ENCODE peak calls at places on chromosomes 6 and 20, in seven cellular contexts. One of them, this sample, is unnamed.

GRCh38 chr20:10524034-10524476 is 89.0 kb downstream of the SLX4IP start:
- DNase-seq in neural crest cell: peak; percentile 5
- DNase-seq in stomach: no peak
- DNase-seq in NCI-H1092 treated with DMSO at 0.1 percent for 48 hours: peak; percentile 88
- DNase-seq in activated T-helper 1 cell treated with Interleukin-2 at 50 U/mL for 16 hours: no peak
- DNase-seq in DMS153: peak; percentile 72
- DNase-seq in head of caudate nucleus: no peak
- DNase-seq in this sample: no peak

GRCh38 chr6:140970485-140970884 is 1162.2 kb upstream of the GJE1 start:
- DNase-seq in neural crest cell: no peak
- DNase-seq in stomach: no peak
- DNase-seq in NCI-H1092 treated with DMSO at 0.1 percent for 48 hours: no peak
- DNase-seq in activated T-helper 1 cell treated with Interleukin-2 at 50 U/mL for 16 hours: no peak
- DNase-seq in DMS153: no peak
- DNase-seq in head of caudate nucleus: no peak
- DNase-seq in this sample: no peak

GRCh38 chr6:98039876-98040605 is 757.0 kb upstream of the MMS22L start:
- DNase-seq in neural crest cell: no peak
- DNase-seq in stomach: no peak
- DNase-seq in NCI-H1092 treated with DMSO at 0.1 percent for 48 hours: peak; percentile 23
- DNase-seq in activated T-helper 1 cell treated with Interleukin-2 at 50 U/mL for 16 hours: no peak
- DNase-seq in DMS153: no peak
- DNase-seq in head of caudate nucleus: no peak
- DNase-seq in this sample: no peak

GRCh38 chr6:50655848-50656453 is 57.4 kb upstream of the TFAP2D start:
- DNase-seq in neural crest cell: no peak
- DNase-seq in stomach: no peak
- DNase-seq in NCI-H1092 treated with DMSO at 0.1 percent for 48 hours: no peak
- DNase-seq in activated T-helper 1 cell treated with Interleukin-2 at 50 U/mL for 16 hours: no peak
- DNase-seq in DMS153: no peak
- DNase-seq in head of caudate nucleus: no peak
- DNase-seq in this sample: no peak

GRCh38 chr20:23629017-23629541 is 8.7 kb downstream of the CST3 start:
- DNase-seq in neural crest cell: no peak
- DNase-seq in stomach: peak; percentile 70
- DNase-seq in NCI-H1092 treated with DMSO at 0.1 percent for 48 hours: no peak
- DNase-seq in activated T-helper 1 cell treated with Interleukin-2 at 50 U/mL for 16 hours: no peak
- DNase-seq in DMS153: no peak
- DNase-seq in head of caudate nucleus: no peak
- DNase-seq in this sample: no peak

GRCh38 chr6:16398587-16398986 is 160.2 kb downstream of the GMPR start:
- DNase-seq in neural crest cell: no peak
- DNase-seq in stomach: no peak
- DNase-seq in NCI-H1092 treated with DMSO at 0.1 percent for 48 hours: no peak
- DNase-seq in activated T-helper 1 cell treated with Interleukin-2 at 50 U/mL for 16 hours: no peak
- DNase-seq in DMS153: no peak
- DNase-seq in head of caudate nucleus: no peak
- DNase-seq in this sample: no peak

GRCh38 chr6:110098511-110099116 is 80.9 kb downstream of the WASF1 start:
- DNase-seq in neural crest cell: no peak
- DNase-seq in stomach: no peak
- DNase-seq in NCI-H1092 treated with DMSO at 0.1 percent for 48 hours: no peak
- DNase-seq in activated T-helper 1 cell treated with Interleukin-2 at 50 U/mL for 16 hours: no peak
- DNase-seq in DMS153: no peak
- DNase-seq in head of caudate nucleus: no peak
- DNase-seq in this sample: no peak

GRCh38 chr6:141401168-141401567 is 731.6 kb upstream of the GJE1 start:
- DNase-seq in neural crest cell: no peak
- DNase-seq in stomach: no peak
- DNase-seq in NCI-H1092 treated with DMSO at 0.1 percent for 48 hours: no peak
- DNase-seq in activated T-helper 1 cell treated with Interleukin-2 at 50 U/mL for 16 hours: no peak
- DNase-seq in DMS153: no peak
- DNase-seq in head of caudate nucleus: no peak
- DNase-seq in this sample: no peak

GRCh38 chr6:89281779-89282246 is 33.3 kb downstream of the GABRR2 start:
- DNase-seq in neural crest cell: peak; percentile 25
- DNase-seq in stomach: peak; percentile 41
- DNase-seq in NCI-H1092 treated with DMSO at 0.1 percent for 48 hours: no peak
- DNase-seq in activated T-helper 1 cell treated with Interleukin-2 at 50 U/mL for 16 hours: no peak
- DNase-seq in DMS153: no peak
- DNase-seq in head of caudate nucleus: no peak
- DNase-seq in this sample: peak; percentile 28

GRCh38 chr6:6074190-6074589 is 67.5 kb upstream of the NRN1 start:
- DNase-seq in neural crest cell: no peak
- DNase-seq in stomach: no peak
- DNase-seq in NCI-H1092 treated with DMSO at 0.1 percent for 48 hours: no peak
- DNase-seq in activated T-helper 1 cell treated with Interleukin-2 at 50 U/mL for 16 hours: no peak
- DNase-seq in DMS153: no peak
- DNase-seq in head of caudate nucleus: no peak
- DNase-seq in this sample: no peak

GRCh38 chr6:99613705-99614429 is 7.2 kb downstream of the PRDM13 start:
- DNase-seq in neural crest cell: no peak
- DNase-seq in stomach: no peak
- DNase-seq in NCI-H1092 treated with DMSO at 0.1 percent for 48 hours: peak; percentile 68
- DNase-seq in activated T-helper 1 cell treated with Interleukin-2 at 50 U/mL for 16 hours: no peak
- DNase-seq in DMS153: peak; percentile 40
- DNase-seq in head of caudate nucleus: no peak
- DNase-seq in this sample: no peak

GRCh38 chr6:170371091-170371490 is 64.5 kb downstream of the FAM120B start:
- DNase-seq in neural crest cell: no peak
- DNase-seq in stomach: no peak
- DNase-seq in NCI-H1092 treated with DMSO at 0.1 percent for 48 hours: no peak
- DNase-seq in activated T-helper 1 cell treated with Interleukin-2 at 50 U/mL for 16 hours: no peak
- DNase-seq in DMS153: no peak
- DNase-seq in head of caudate nucleus: no peak
- DNase-seq in this sample: no peak

GRCh38 chr20:4949833-4950178 is 51.5 kb downstream of the SLC23A2 start:
- DNase-seq in neural crest cell: no peak
- DNase-seq in stomach: no peak
- DNase-seq in NCI-H1092 treated with DMSO at 0.1 percent for 48 hours: no peak
- DNase-seq in activated T-helper 1 cell treated with Interleukin-2 at 50 U/mL for 16 hours: no peak
- DNase-seq in DMS153: no peak
- DNase-seq in head of caudate nucleus: no peak
- DNase-seq in this sample: no peak

GRCh38 chr6:25122622-25123237 is 156.4 kb upstream of the CARMIL1 start:
- DNase-seq in neural crest cell: no peak
- DNase-seq in stomach: no peak
- DNase-seq in NCI-H1092 treated with DMSO at 0.1 percent for 48 hours: peak; percentile 56
- DNase-seq in activated T-helper 1 cell treated with Interleukin-2 at 50 U/mL for 16 hours: no peak
- DNase-seq in DMS153: peak; percentile 93
- DNase-seq in head of caudate nucleus: no peak
- DNase-seq in this sample: no peak

GRCh38 chr6:72894091-72894490 is 272.2 kb downstream of the KCNQ5 start:
- DNase-seq in neural crest cell: no peak
- DNase-seq in stomach: no peak
- DNase-seq in NCI-H1092 treated with DMSO at 0.1 percent for 48 hours: no peak
- DNase-seq in activated T-helper 1 cell treated with Interleukin-2 at 50 U/mL for 16 hours: no peak
- DNase-seq in DMS153: peak; percentile 73
- DNase-seq in head of caudate nucleus: no peak
- DNase-seq in this sample: no peak

GRCh38 chr20:4848041-4848440 is 126.3 kb downstream of the PRND start:
- DNase-seq in neural crest cell: no peak
- DNase-seq in stomach: no peak
- DNase-seq in NCI-H1092 treated with DMSO at 0.1 percent for 48 hours: no peak
- DNase-seq in activated T-helper 1 cell treated with Interleukin-2 at 50 U/mL for 16 hours: no peak
- DNase-seq in DMS153: no peak
- DNase-seq in head of caudate nucleus: no peak
- DNase-seq in this sample: no peak

GRCh38 chr6:165308926-165309731 is at the start of gene C6orf118:
- DNase-seq in neural crest cell: peak; percentile 72
- DNase-seq in stomach: no peak
- DNase-seq in NCI-H1092 treated with DMSO at 0.1 percent for 48 hours: peak; percentile 92
- DNase-seq in activated T-helper 1 cell treated with Interleukin-2 at 50 U/mL for 16 hours: no peak
- DNase-seq in DMS153: peak; percentile 47
- DNase-seq in head of caudate nucleus: peak; percentile 32
- DNase-seq in this sample: no peak

GRCh38 chr20:63032026-63032800 is 25.4 kb upstream of the BHLHE23 start:
- DNase-seq in neural crest cell: no peak
- DNase-seq in stomach: no peak
- DNase-seq in NCI-H1092 treated with DMSO at 0.1 percent for 48 hours: no peak
- DNase-seq in activated T-helper 1 cell treated with Interleukin-2 at 50 U/mL for 16 hours: no peak
- DNase-seq in DMS153: no peak
- DNase-seq in head of caudate nucleus: no peak
- DNase-seq in this sample: no peak

GRCh38 chr6:118061666-118062065 is 154.6 kb downstream of the SLC35F1 start:
- DNase-seq in neural crest cell: no peak
- DNase-seq in stomach: no peak
- DNase-seq in NCI-H1092 treated with DMSO at 0.1 percent for 48 hours: no peak
- DNase-seq in activated T-helper 1 cell treated with Interleukin-2 at 50 U/mL for 16 hours: no peak
- DNase-seq in DMS153: no peak
- DNase-seq in head of caudate nucleus: peak; percentile 23
- DNase-seq in this sample: no peak

GRCh38 chr6:104954091-104954797 is 2.7 kb upstream of the LIN28B start:
- DNase-seq in neural crest cell: no peak
- DNase-seq in stomach: no peak
- DNase-seq in NCI-H1092 treated with DMSO at 0.1 percent for 48 hours: no peak
- DNase-seq in activated T-helper 1 cell treated with Interleukin-2 at 50 U/mL for 16 hours: no peak
- DNase-seq in DMS153: no peak
- DNase-seq in head of caudate nucleus: no peak
- DNase-seq in this sample: no peak